ENCODE peak calls at places on chromosome 3, in nine cellular contexts. U, H, G, O, I, Q, A, D and L are unnamed samples.
A peak's percentile ranks its signal among the peaks of the same experiment; 100 is the strongest.

GRCh38 chr3:157131861-157132260 is 28.1 kb downstream of the CCNL1 start:
- DNase-seq in U (no peak), Q (no peak), G (no peak), A (no peak), O (no peak), I (no peak), H (no peak), D (no peak), L (no peak)

GRCh38 chr3:122975163-122975923 is 52.2 kb downstream of the SEMA5B start:
- DNase-seq in Q (no peak), D (no peak), O (peak; percentile 91), G (peak; percentile 78), I (peak; percentile 89), A (no peak), U (no peak), H (peak; percentile 31), L (peak; percentile 53)

GRCh38 chr3:52773361-52774065 is 2.8 kb upstream of the NEK4 start:
- DNase-seq in D (no peak), Q (no peak), U (peak; percentile 15), I (peak; percentile 38), A (no peak), G (no peak), H (no peak), O (no peak), L (no peak)

GRCh38 chr3:144105542-144105941 is 133.9 kb downstream of the DIPK2A start:
- DNase-seq in G (no peak), A (no peak), O (no peak), H (no peak), U (no peak), I (no peak), D (no peak), Q (no peak), L (no peak)

GRCh38 chr3:147120029-147120428 is 286.3 kb downstream of the ZIC4 start:
- DNase-seq in G (peak; percentile 2), U (no peak), D (no peak), I (no peak), A (peak; percentile 13), H (no peak), Q (no peak), O (no peak), L (peak; percentile 27)

GRCh38 chr3:179929091-179929529 is 107.6 kb downstream of the PEX5L start:
- DNase-seq in O (no peak), U (no peak), I (no peak), A (peak; percentile 36), D (peak; percentile 5), H (peak; percentile 90), Q (no peak), G (peak; percentile 56), L (peak; percentile 73)

GRCh38 chr3:149407898-149408297 is 30.4 kb upstream of the TM4SF1 start:
- DNase-seq in I (no peak), Q (no peak), O (no peak), H (no peak), U (no peak), G (no peak), D (no peak), A (no peak), L (no peak)

GRCh38 chr3:15207836-15208504 is 1.9 kb downstream of the CAPN7 start:
- DNase-seq in Q (no peak), D (no peak), I (no peak), G (no peak), H (no peak), A (no peak), U (no peak), O (no peak), L (no peak)

GRCh38 chr3:183954875-183955274 is 62.8 kb downstream of the ABCC5 start:
- DNase-seq in D (no peak), U (no peak), I (no peak), H (no peak), Q (no peak), G (no peak), A (no peak), O (no peak), L (no peak)

GRCh38 chr3:54968546-54969172 is 40.8 kb upstream of the LRTM1 start:
- DNase-seq in O (no peak), D (no peak), H (peak; percentile 53), G (no peak), A (peak; percentile 55), I (no peak), U (no peak), Q (no peak), L (peak; percentile 68)

GRCh38 chr3:40528426-40528825 is 3.7 kb downstream of the ZNF621 start:
- DNase-seq in G (no peak), H (no peak), U (no peak), D (no peak), A (no peak), O (no peak), I (no peak), Q (no peak), L (no peak)

GRCh38 chr3:40532252-40532651 is 7.5 kb downstream of the ZNF621 start:
- DNase-seq in A (no peak), H (no peak), G (no peak), D (no peak), O (no peak), U (no peak), Q (no peak), I (no peak), L (no peak)

DNA sequence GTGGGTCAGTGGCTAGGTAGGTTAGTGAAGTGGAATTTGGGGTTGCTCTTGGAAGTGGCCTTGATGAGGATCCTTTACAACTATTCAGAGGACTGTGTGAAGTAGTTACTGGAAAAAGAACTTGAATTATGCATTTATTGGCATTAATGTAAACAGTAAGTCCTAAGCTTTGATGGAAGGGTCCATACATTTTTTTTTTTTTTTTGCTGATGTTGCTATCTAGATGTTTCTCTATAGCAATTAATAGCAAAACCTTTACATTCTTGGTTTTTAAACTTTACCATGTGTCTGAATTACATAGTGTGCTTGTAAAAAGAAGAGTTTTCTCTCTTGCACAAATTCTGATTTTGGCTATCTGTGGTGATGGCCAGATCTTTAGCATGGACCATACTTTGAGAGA is 9.5 kb downstream of the ZNF621 start:
- DNase-seq in Q (no peak), G (no peak), A (no peak), U (no peak), I (no peak), H (no peak), D (no peak), O (no peak), L (no peak)
- H3K9me3 ChIP-seq in Q (peaks cover 46% of the 10 kb centered on the region), G (no peaks in the 10 kb centered on the region), A (peaks cover 21% of the 10 kb centered on the region), U (peaks cover 31% of the 10 kb centered on the region), I (no peaks in the 10 kb centered on the region), H (no peaks in the 10 kb centered on the region), D (peaks cover 23% of the 10 kb centered on the region), O (no peaks in the 10 kb centered on the region), L (no peaks in the 10 kb centered on the region)

GRCh38 chr3:194637541-194638400 is 4.6 kb upstream of the TMEM44 start:
- DNase-seq in G (no peak), D (no peak), U (no peak), H (no peak), A (no peak), Q (no peak), O (no peak), I (peak; percentile 56), L (no peak)

GRCh38 chr3:194633349-194634004 is at the start of gene TMEM44:
- DNase-seq in U (peak; percentile 82), I (peak; percentile 81), G (peak; percentile 98), O (peak; percentile 52), Q (peak; percentile 83), H (peak; percentile 94), D (peak; percentile 47), A (peak; percentile 26), L (peak; percentile 91)

GRCh38 chr3:194638991-194639605 is 5.9 kb upstream of the TMEM44 start:
- DNase-seq in Q (no peak), H (no peak), U (no peak), I (peak; percentile 21), D (no peak), G (no peak), A (no peak), O (no peak), L (no peak)

GRCh38 chr3:194640829-194641228 is 7.6 kb upstream of the TMEM44 start:
- DNase-seq in O (no peak), Q (no peak), D (peak; percentile 48), A (no peak), G (no peak), U (no peak), H (peak; percentile 33), I (no peak), L (no peak)

DNA sequence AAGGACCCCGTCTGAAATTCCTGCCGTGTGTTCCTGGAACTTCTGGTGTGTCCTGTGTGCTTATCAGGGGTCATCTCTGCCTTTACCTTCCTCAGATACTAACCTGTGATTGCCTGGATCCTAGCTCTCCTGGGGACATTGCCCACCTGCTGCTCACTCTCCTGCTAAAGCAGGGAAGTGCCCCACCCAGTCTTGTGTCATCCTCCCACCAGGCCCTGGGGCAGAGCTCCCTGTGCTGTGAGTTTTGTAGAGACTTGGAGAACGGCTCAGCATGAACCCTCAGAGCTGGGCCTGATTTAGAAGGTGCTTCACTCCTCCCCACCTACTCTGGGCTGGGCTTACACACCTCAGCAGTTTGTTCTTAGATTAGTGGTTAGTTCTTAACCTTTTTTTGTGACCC is 3.8 kb upstream of the TMEM44 start:
- DNase-seq in Q (no peak), G (no peak), A (no peak), D (no peak), O (no peak), I (no peak), U (no peak), H (no peak), L (no peak)
- TF ChIP-seq CTCF in Q (no peak), G (no peak), A (no peak), D (no peak), O (no peak), I (no peak), U (no peak), H (no peak), L (no peak)

GRCh38 chr3:177772908-177773557 is 575.8 kb upstream of the TBL1XR1 start:
- DNase-seq in O (no peak), I (no peak), U (no peak), G (no peak), D (no peak), H (no peak), A (no peak), Q (no peak), L (no peak)
- H3K9me3 ChIP-seq in O (no peaks in the 10 kb centered on the region), I (no peaks in the 10 kb centered on the region), U (peaks cover 4% of the 10 kb centered on the region), G (no peaks in the 10 kb centered on the region), D (no peaks in the 10 kb centered on the region), H (peaks cover 1% of the 10 kb centered on the region), A (peaks cover 7% of the 10 kb centered on the region), Q (peaks cover 14% of the 10 kb centered on the region), L (no peaks in the 10 kb centered on the region)

GRCh38 chr3:170059447-170059846 is 21.7 kb downstream of the GPR160 start:
- DNase-seq in Q (no peak), D (no peak), U (no peak), I (no peak), G (no peak), O (no peak), A (no peak), H (no peak), L (no peak)

GRCh38 chr3:170056710-170057454 is 19.1 kb downstream of the GPR160 start:
- DNase-seq in O (no peak), D (no peak), I (no peak), Q (no peak), U (no peak), A (no peak), H (no peak), G (no peak), L (no peak)

GRCh38 chr3:170055209-170055608 is 17.4 kb downstream of the GPR160 start:
- DNase-seq in A (no peak), H (no peak), U (no peak), D (no peak), G (no peak), I (no peak), Q (no peak), O (no peak), L (no peak)

GRCh38 chr3:170057550-170057949 is 19.8 kb downstream of the GPR160 start:
- DNase-seq in H (no peak), I (no peak), G (no peak), D (no peak), A (no peak), Q (no peak), O (no peak), U (no peak), L (no peak)

GRCh38 chr3:170058127-170058526 is 20.3 kb downstream of the GPR160 start:
- DNase-seq in U (no peak), G (no peak), I (no peak), A (no peak), O (no peak), H (no peak), Q (no peak), D (no peak), L (no peak)
- TF ChIP-seq CTCF in U (no peak), G (no peak), I (no peak), A (no peak), O (no peak), H (no peak), Q (no peak), D (no peak), L (no peak)